ENCODE peak calls at places on chromosomes 12 and 14, in seven cellular contexts. F, C, A, I, D, U and G are unnamed samples.
A peak's percentile ranks its signal among the peaks of the same experiment; 100 is the strongest.

GRCh38 chr14:101761881-101762529 is 496 bp downstream of the PPP2R5C start:
- DNase-seq in F (no peak), C (peak; percentile 69), A (peak; percentile 36), I (peak; percentile 68), D (peak; percentile 59), U (peak; percentile 57), G (no peak)

GRCh38 chr12:110029290-110029689 is 19.0 kb downstream of the C12orf76 start:
- DNase-seq in F (no peak), C (no peak), A (no peak), I (no peak), D (no peak), U (no peak), G (no peak)

GRCh38 chr12:118790578-118790977 is 190.8 kb upstream of the SRRM4 start:
- DNase-seq in F (no peak), C (no peak), A (no peak), I (no peak), D (no peak), U (no peak), G (no peak)

GRCh38 chr14:87615822-87616679 is 376.9 kb downstream of the GALC start:
- DNase-seq in F (peak; percentile 44), C (peak; percentile 22), A (peak; percentile 79), I (peak; percentile 38), D (peak; percentile 13), U (peak; percentile 63), G (peak; percentile 49)

GRCh38 chr14:100616854-100617714 is 29.9 kb upstream of the BEGAIN start:
- DNase-seq in F (no peak), C (no peak), A (no peak), I (peak; percentile 14), D (no peak), U (no peak), G (no peak)

GRCh38 chr12:4562034-4562657 is at the start of gene DYRK4:
- DNase-seq in F (peak; percentile 75), C (peak; percentile 84), A (peak; percentile 80), I (peak; percentile 92), D (peak; percentile 27), U (peak; percentile 82), G (peak; percentile 70)

GRCh38 chr12:57553343-57554202 is 3.7 kb downstream of the KIF5A start:
- DNase-seq in F (no peak), C (no peak), A (no peak), I (no peak), D (no peak), U (no peak), G (no peak)

GRCh38 chr12:25745281-25745680 is 192.2 kb upstream of the LMNTD1 start:
- DNase-seq in F (no peak), C (no peak), A (no peak), I (no peak), D (no peak), U (no peak), G (no peak)

GRCh38 chr12:19941096-19941495 is 427.2 kb upstream of the PDE3A start:
- DNase-seq in F (no peak), C (no peak), A (no peak), I (no peak), D (no peak), U (no peak), G (no peak)

GRCh38 chr12:38691164-38691563 is 214.2 kb downstream of the CPNE8 start:
- DNase-seq in F (no peak), C (no peak), A (no peak), I (no peak), D (no peak), U (no peak), G (no peak)

GRCh38 chr12:122820138-122820537 is 15.1 kb upstream of the HIP1R start:
- DNase-seq in F (no peak), C (no peak), A (no peak), I (no peak), D (no peak), U (no peak), G (no peak)

GRCh38 chr12:57342207-57342691 is 88.6 kb downstream of the R3HDM2 start:
- DNase-seq in F (peak; percentile 49), C (peak; percentile 55), A (peak; percentile 11), I (peak; percentile 50), D (no peak), U (no peak), G (no peak)

GRCh38 chr12:4171742-4172141 is 101.8 kb upstream of the CCND2 start:
- DNase-seq in F (no peak), C (no peak), A (no peak), I (no peak), D (no peak), U (no peak), G (no peak)

GRCh38 chr14:24204163-24205146 is 1.0 kb upstream of the TSSK4 start:
- DNase-seq in F (no peak), C (no peak), A (no peak), I (no peak), D (no peak), U (no peak), G (no peak)

GRCh38 chr12:44930972-44931600 is 55.0 kb upstream of the NELL2 start:
- DNase-seq in F (no peak), C (no peak), A (no peak), I (no peak), D (peak; percentile 45), U (no peak), G (no peak)

GRCh38 chr12:39368891-39369290 is 74.0 kb downstream of the KIF21A start:
- DNase-seq in F (no peak), C (no peak), A (no peak), I (no peak), D (no peak), U (no peak), G (no peak)

GRCh38 chr12:82745807-82746206 is 59.1 kb downstream of the TMTC2 start:
- DNase-seq in F (no peak), C (no peak), A (no peak), I (no peak), D (no peak), U (no peak), G (no peak)

DNA sequence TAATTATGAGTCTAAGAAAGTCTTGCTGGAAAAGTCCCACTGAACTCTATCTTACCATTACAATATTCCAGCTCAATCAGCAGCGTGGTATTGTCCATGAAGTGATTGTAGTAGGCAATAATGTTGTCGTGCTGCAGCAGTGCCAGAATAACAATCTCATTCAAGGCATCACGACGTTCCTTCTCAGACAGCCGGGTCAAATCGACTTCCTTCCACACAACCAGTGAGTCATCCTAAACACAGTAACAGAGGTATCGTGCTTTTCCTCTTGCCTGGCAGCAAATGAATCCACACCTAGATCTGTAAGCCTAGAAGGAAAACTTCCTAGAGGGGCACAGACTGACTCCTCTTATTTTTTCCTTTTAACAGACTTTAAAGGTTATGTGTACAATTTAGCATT is 2.9 kb downstream of the NEK9 start:
- DNase-seq in F (no peak), C (no peak), A (peak; percentile 22), I (no peak), D (no peak), U (no peak), G (peak; percentile 70)
- TF ChIP-seq CTCF in F (no peak), C (no peak), A (no peak), I (no peak), D (no peak), U (no peak), G (no peak)

GRCh38 chr12:90947869-90948268 is 7.1 kb downstream of the CCER1 start:
- DNase-seq in F (no peak), C (no peak), A (no peak), I (no peak), D (no peak), U (no peak), G (no peak)

GRCh38 chr12:90940872-90941499 is 14.0 kb downstream of the CCER1 start:
- DNase-seq in F (no peak), C (no peak), A (no peak), I (no peak), D (peak; percentile 13), U (no peak), G (no peak)

GRCh38 chr12:90943248-90943647 is 11.7 kb downstream of the CCER1 start:
- DNase-seq in F (no peak), C (no peak), A (no peak), I (no peak), D (no peak), U (no peak), G (no peak)

GRCh38 chr12:90939382-90939781 is 15.6 kb downstream of the CCER1 start:
- DNase-seq in F (no peak), C (no peak), A (no peak), I (no peak), D (no peak), U (no peak), G (no peak)

GRCh38 chr12:90945070-90945649 is 9.8 kb downstream of the CCER1 start:
- DNase-seq in F (no peak), C (no peak), A (no peak), I (no peak), D (peak; percentile 9), U (no peak), G (no peak)
- TF ChIP-seq CTCF in F (no peak), C (no peak), A (peak; percentile 69), I (peak; percentile 58), D (peak; percentile 72), U (peak; percentile 48), G (peak; percentile 39)

DNA sequence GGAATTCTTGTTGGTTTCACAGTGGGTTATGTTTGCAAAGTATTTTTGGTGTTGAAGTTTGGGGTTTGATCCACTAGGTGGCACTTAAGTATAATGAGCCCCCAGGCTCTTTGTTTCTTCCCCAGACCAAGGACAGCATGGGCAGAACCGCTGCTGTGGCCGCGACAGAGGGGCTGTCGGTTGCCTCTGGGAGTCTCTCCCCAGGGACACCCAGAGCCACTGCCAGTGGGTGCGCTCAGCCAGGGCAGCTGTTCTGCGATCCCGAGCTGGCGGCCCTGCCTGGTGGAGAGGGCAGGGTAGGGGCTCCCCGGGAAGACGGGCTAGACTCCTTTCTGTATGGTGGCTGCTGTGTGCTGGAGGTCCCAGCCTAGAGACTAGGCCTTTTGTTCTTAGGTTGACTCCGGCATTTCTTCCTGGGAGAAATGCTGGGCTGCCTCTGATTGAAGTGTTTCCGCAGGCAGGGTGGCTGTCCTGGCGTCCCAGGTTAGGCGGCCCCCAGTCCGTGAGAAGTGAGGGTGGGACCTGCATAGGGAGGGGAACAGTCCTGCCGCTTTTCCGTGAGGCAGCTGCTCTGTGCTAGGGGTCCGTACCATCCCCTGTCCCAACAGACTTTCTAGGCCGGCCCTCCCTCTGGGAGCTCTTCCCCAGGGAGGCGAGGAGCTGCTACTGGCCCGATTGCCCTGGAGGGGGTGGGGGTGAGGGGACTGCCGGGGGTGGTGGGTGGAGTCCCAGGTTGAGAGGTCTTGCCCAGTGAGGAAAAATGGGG is 253.1 kb upstream of the PELI2 start:
- DNase-seq in F (no peak), C (no peak), A (peak; percentile 5), I (no peak), D (no peak), U (no peak), G (no peak)
- TF ChIP-seq CTCF in F (no peak), C (no peak), A (peak; percentile 57), I (no peak), D (peak; percentile 13), U (no peak), G (peak; percentile 28)

GRCh38 chr12:127489055-127489454 is 777.9 kb upstream of the TMEM132C start:
- DNase-seq in F (no peak), C (no peak), A (no peak), I (no peak), D (no peak), U (no peak), G (no peak)

GRCh38 chr12:127487031-127487430 is 779.9 kb upstream of the TMEM132C start:
- DNase-seq in F (no peak), C (no peak), A (no peak), I (no peak), D (no peak), U (no peak), G (no peak)

GRCh38 chr12:127480775-127481314 is 786.1 kb upstream of the TMEM132C start:
- DNase-seq in F (no peak), C (no peak), A (no peak), I (no peak), D (no peak), U (no peak), G (no peak)

GRCh38 chr12:127482950-127483349 is 784.0 kb upstream of the TMEM132C start:
- DNase-seq in F (no peak), C (no peak), A (no peak), I (no peak), D (no peak), U (no peak), G (no peak)

GRCh38 chr12:127485528-127485927 is 781.4 kb upstream of the TMEM132C start:
- DNase-seq in F (no peak), C (no peak), A (no peak), I (no peak), D (no peak), U (no peak), G (no peak)
- TF ChIP-seq CTCF in F (no peak), C (no peak), A (no peak), I (no peak), D (no peak), U (no peak), G (no peak)